ENCODE peak calls at places on chromosomes 1 and 21, in six cellular contexts. One of them, this sample, is unnamed.

GRCh38 chr1:171871848-171872247 is 30.6 kb downstream of the DNM3 start:
- DNase-seq in T-helper 17 cell: no peak
- DNase-seq in NCI-H345: no peak
- DNase-seq in CD8-positive, alpha-beta memory T cell: no peak
- DNase-seq in kidney glomerular epithelial cell: no peak
- DNase-seq in HS-27A: no peak
- DNase-seq in this sample: no peak

GRCh38 chr1:44895919-44896734 is 53.1 kb upstream of the PTCH2 start:
- DNase-seq in T-helper 17 cell: no peak
- DNase-seq in NCI-H345: no peak
- DNase-seq in CD8-positive, alpha-beta memory T cell: no peak
- DNase-seq in kidney glomerular epithelial cell: no peak
- DNase-seq in HS-27A: no peak
- DNase-seq in this sample: no peak

GRCh38 chr1:202304370-202304769 is 37.4 kb downstream of the UBE2T start:
- DNase-seq in T-helper 17 cell: no peak
- DNase-seq in NCI-H345: no peak
- DNase-seq in CD8-positive, alpha-beta memory T cell: no peak
- DNase-seq in kidney glomerular epithelial cell: no peak
- DNase-seq in HS-27A: no peak
- DNase-seq in this sample: no peak

GRCh38 chr1:17400725-17401341 is 28.8 kb downstream of the PADI6 start:
- DNase-seq in T-helper 17 cell: no peak
- DNase-seq in NCI-H345: no peak
- DNase-seq in CD8-positive, alpha-beta memory T cell: no peak
- DNase-seq in kidney glomerular epithelial cell: no peak
- DNase-seq in HS-27A: no peak
- DNase-seq in this sample: no peak

GRCh38 chr1:59673575-59674467 is 140.9 kb upstream of the HOOK1 start:
- DNase-seq in T-helper 17 cell: no peak
- DNase-seq in NCI-H345: no peak
- DNase-seq in CD8-positive, alpha-beta memory T cell: no peak
- DNase-seq in kidney glomerular epithelial cell: no peak
- DNase-seq in HS-27A: no peak
- DNase-seq in this sample: no peak

GRCh38 chr1:223756806-223757700 is 44.7 kb downstream of the CAPN2 start:
- DNase-seq in T-helper 17 cell: no peak
- DNase-seq in NCI-H345: no peak
- DNase-seq in CD8-positive, alpha-beta memory T cell: no peak
- DNase-seq in kidney glomerular epithelial cell: no peak
- DNase-seq in HS-27A: no peak
- DNase-seq in this sample: no peak

GRCh38 chr1:207060596-207060995 is 7.5 kb downstream of the PFKFB2 start:
- DNase-seq in T-helper 17 cell: no peak
- DNase-seq in NCI-H345: no peak
- DNase-seq in CD8-positive, alpha-beta memory T cell: no peak
- DNase-seq in kidney glomerular epithelial cell: no peak
- DNase-seq in HS-27A: no peak
- DNase-seq in this sample: no peak

GRCh38 chr1:204986181-204986580 is 56.8 kb upstream of the CNTN2 start:
- DNase-seq in T-helper 17 cell: no peak
- DNase-seq in NCI-H345: no peak
- DNase-seq in CD8-positive, alpha-beta memory T cell: no peak
- DNase-seq in kidney glomerular epithelial cell: no peak
- DNase-seq in HS-27A: no peak
- DNase-seq in this sample: no peak

GRCh38 chr21:18168108-18168507 is 76.5 kb upstream of the CHODL start:
- DNase-seq in T-helper 17 cell: no peak
- DNase-seq in NCI-H345: no peak
- DNase-seq in CD8-positive, alpha-beta memory T cell: no peak
- DNase-seq in kidney glomerular epithelial cell: no peak
- DNase-seq in HS-27A: no peak
- DNase-seq in this sample: no peak

GRCh38 chr1:205454903-205455335 is 926 bp downstream of the BLACAT1 start:
- DNase-seq in T-helper 17 cell: no peak
- DNase-seq in NCI-H345: no peak
- DNase-seq in CD8-positive, alpha-beta memory T cell: no peak
- DNase-seq in kidney glomerular epithelial cell: no peak
- DNase-seq in HS-27A: no peak
- DNase-seq in this sample: no peak

GRCh38 chr1:113935176-113935575 is 6.1 kb downstream of the HIPK1 start:
- DNase-seq in T-helper 17 cell: no peak
- DNase-seq in NCI-H345: no peak
- DNase-seq in CD8-positive, alpha-beta memory T cell: no peak
- DNase-seq in kidney glomerular epithelial cell: no peak
- DNase-seq in HS-27A: no peak
- DNase-seq in this sample: no peak

GRCh38 chr1:6104631-6105030 is 58.9 kb downstream of the KCNAB2 start:
- DNase-seq in T-helper 17 cell: no peak
- DNase-seq in NCI-H345: no peak
- DNase-seq in CD8-positive, alpha-beta memory T cell: no peak
- DNase-seq in kidney glomerular epithelial cell: no peak
- DNase-seq in HS-27A: no peak
- DNase-seq in this sample: no peak

GRCh38 chr1:185400057-185400456 is 83.0 kb upstream of the IVNS1ABP start:
- DNase-seq in T-helper 17 cell: no peak
- DNase-seq in NCI-H345: no peak
- DNase-seq in CD8-positive, alpha-beta memory T cell: no peak
- DNase-seq in kidney glomerular epithelial cell: peak
- DNase-seq in HS-27A: no peak
- DNase-seq in this sample: no peak

GRCh38 chr1:81543764-81544163 is 257.0 kb upstream of the ADGRL2 start:
- DNase-seq in T-helper 17 cell: no peak
- DNase-seq in NCI-H345: no peak
- DNase-seq in CD8-positive, alpha-beta memory T cell: no peak
- DNase-seq in kidney glomerular epithelial cell: no peak
- DNase-seq in HS-27A: no peak
- DNase-seq in this sample: no peak

GRCh38 chr1:221778535-221779142 is 36.8 kb upstream of the DUSP10 start:
- DNase-seq in T-helper 17 cell: no peak
- DNase-seq in NCI-H345: no peak
- DNase-seq in CD8-positive, alpha-beta memory T cell: peak
- DNase-seq in kidney glomerular epithelial cell: no peak
- DNase-seq in HS-27A: no peak
- DNase-seq in this sample: peak

GRCh38 chr1:62424412-62424811 is 12.4 kb upstream of the USP1 start:
- DNase-seq in T-helper 17 cell: no peak
- DNase-seq in NCI-H345: no peak
- DNase-seq in CD8-positive, alpha-beta memory T cell: no peak
- DNase-seq in kidney glomerular epithelial cell: no peak
- DNase-seq in HS-27A: no peak
- DNase-seq in this sample: no peak

GRCh38 chr21:34037009-34037408 is 36.4 kb upstream of the MRPS6 start:
- DNase-seq in T-helper 17 cell: no peak
- DNase-seq in NCI-H345: no peak
- DNase-seq in CD8-positive, alpha-beta memory T cell: no peak
- DNase-seq in kidney glomerular epithelial cell: no peak
- DNase-seq in HS-27A: no peak
- DNase-seq in this sample: no peak

This sample was measured in naive thymus-derived CD8-positive, alpha-beta T cell.